ENCODE peak calls at places on chromosomes 7 and 10, in six cellular contexts. W is iPS-NIHi11, J is right cardiac atrium, E is pancreas, K is fibroblast of mammary gland, X is GOT3. T is an unnamed sample.

GRCh38 chr10:53223846-53224245 is 451.3 kb upstream of the MBL2 start:
- DNase-seq in E (no peak), K (no peak), J (no peak), W (peak), X (no peak), T (no peak)

GRCh38 chr7:130884437-130885417 is 150.7 kb upstream of the KLF14 start:
- DNase-seq in K (peak), E (no peak), J (no peak), X (no peak), W (no peak), T (no peak)

GRCh38 chr10:129963076-129963830 is 821 bp downstream of the EBF3 start:
- DNase-seq in X (no peak), K (peak), J (peak), W (no peak), E (no peak), T (no peak)

GRCh38 chr10:119205926-119206602 is 1.3 kb upstream of the GRK5 start:
- DNase-seq in W (peak), J (peak), X (no peak), E (peak), K (no peak), T (peak)

GRCh38 chr10:98257198-98257597 is 10.8 kb downstream of the LOXL4 start:
- DNase-seq in K (no peak), J (no peak), W (no peak), E (no peak), X (no peak), T (no peak)

GRCh38 chr10:78414380-78414779 is 380.7 kb downstream of the RPS24 start:
- DNase-seq in K (no peak), J (no peak), W (no peak), E (no peak), X (no peak), T (no peak)

GRCh38 chr7:55558962-55559920 is 13.1 kb downstream of the VOPP1 start:
- DNase-seq in X (no peak), W (no peak), K (no peak), E (no peak), J (no peak), T (no peak)

GRCh38 chr7:148856035-148856881 is 27.8 kb downstream of the EZH2 start:
- DNase-seq in J (no peak), E (peak), X (no peak), W (peak), K (peak), T (peak)

GRCh38 chr10:58352956-58353610 is 18.3 kb downstream of the UBE2D1 start:
- DNase-seq in E (no peak), W (no peak), J (no peak), X (no peak), K (peak), T (no peak)

GRCh38 chr7:108145401-108145800 is 15.2 kb upstream of the LAMB4 start:
- DNase-seq in J (no peak), W (no peak), E (no peak), X (no peak), K (no peak), T (no peak)

GRCh38 chr10:35178305-35178704 is 51.7 kb downstream of the CREM start:
- DNase-seq in E (no peak), K (no peak), X (no peak), J (no peak), W (peak), T (no peak)

GRCh38 chr7:103851357-103851756 is 138.1 kb downstream of the RELN start:
- DNase-seq in X (no peak), K (peak), J (no peak), W (peak), E (no peak), T (no peak)

GRCh38 chr10:68987611-68988010 is 992 bp upstream of the KIFBP start:
- DNase-seq in K (no peak), W (no peak), J (no peak), X (no peak), E (no peak), T (no peak)

GRCh38 chr7:94028768-94029167 is 24.6 kb upstream of the BET1 start:
- DNase-seq in W (no peak), E (no peak), X (no peak), J (no peak), K (peak), T (no peak)

GRCh38 chr10:19958787-19959186 is 142.6 kb downstream of the PLXDC2 start:
- DNase-seq in W (no peak), J (no peak), E (no peak), K (no peak), X (no peak), T (no peak)

GRCh38 chr10:78977761-78978305 is 90.9 kb upstream of the ZMIZ1 start:
- DNase-seq in X (peak), E (no peak), J (peak), K (peak), W (no peak), T (no peak)

GRCh38 chr7:107007004-107007891 is 37.3 kb upstream of the PRKAR2B start:
- DNase-seq in J (peak), W (no peak), E (no peak), K (no peak), X (no peak), T (no peak)

GRCh38 chr10:75617485-75618155 is 186.2 kb downstream of the LRMDA start:
- DNase-seq in K (peak), E (no peak), J (no peak), X (no peak), W (no peak), T (no peak)

GRCh38 chr10:76732306-76732705 is 905.3 kb downstream of the KCNMA1 start:
- DNase-seq in E (no peak), W (no peak), J (no peak), X (no peak), K (no peak), T (no peak)

GRCh38 chr7:9029671-9030070 is 596.3 kb downstream of the NXPH1 start:
- DNase-seq in E (no peak), J (no peak), W (no peak), K (no peak), X (no peak), T (no peak)

GRCh38 chr7:55085511-55086412 is 66.9 kb downstream of the EGFR start:
- DNase-seq in K (no peak), J (no peak), W (no peak), X (no peak), E (no peak), T (no peak)

GRCh38 chr7:85897967-85898366 is 711.1 kb upstream of the SEMA3D start:
- DNase-seq in E (no peak), J (no peak), K (no peak), W (no peak), X (no peak), T (no peak)

T was measured in T-helper 9 cell.